ENCODE peak calls at places on chromosomes 13 and 19, in seven cellular contexts. One of them, this sample, is unnamed.

GRCh38 chr13:29171244-29171643 is 351.1 kb downstream of the MTUS2 start:
- DNase-seq in Peyer's patch: no peak
- DNase-seq in H1: no peak
- DNase-seq in HepG2: no peak
- DNase-seq in adrenal gland: no peak
- DNase-seq in ovary: no peak
- DNase-seq in A549: no peak
- DNase-seq in this sample: no peak

GRCh38 chr19:12967907-12968306 is 1.5 kb upstream of the DAND5 start:
- DNase-seq in ovary: no peak
- DNase-seq in H1: no peak
- DNase-seq in HepG2: no peak
- DNase-seq in adrenal gland: no peak
- DNase-seq in A549: no peak
- DNase-seq in Peyer's patch: no peak
- DNase-seq in this sample: no peak

GRCh38 chr13:40665754-40666057 is 735 bp downstream of the FOXO1 start:
- DNase-seq in A549: no peak
- DNase-seq in ovary: no peak
- DNase-seq in HepG2: no peak
- DNase-seq in H1: no peak
- DNase-seq in Peyer's patch: no peak
- DNase-seq in adrenal gland: no peak
- DNase-seq in this sample: no peak

GRCh38 chr13:25059166-25059565 is 36.8 kb upstream of the PABPC3 start:
- DNase-seq in ovary: no peak
- DNase-seq in HepG2: no peak
- DNase-seq in A549: no peak
- DNase-seq in H1: no peak
- DNase-seq in Peyer's patch: no peak
- DNase-seq in adrenal gland: no peak
- DNase-seq in this sample: no peak

GRCh38 chr13:113365551-113365971 is 1.6 kb upstream of the GRTP1 start:
- DNase-seq in Peyer's patch: no peak
- DNase-seq in H1: peak; percentile 52
- DNase-seq in adrenal gland: no peak
- DNase-seq in A549: no peak
- DNase-seq in HepG2: no peak
- DNase-seq in ovary: no peak
- DNase-seq in this sample: no peak

GRCh38 chr19:45682908-45683307 is 8.8 kb downstream of the SNRPD2 start:
- DNase-seq in HepG2: no peak
- DNase-seq in adrenal gland: no peak
- DNase-seq in ovary: no peak
- DNase-seq in A549: no peak
- DNase-seq in H1: no peak
- DNase-seq in Peyer's patch: no peak
- DNase-seq in this sample: no peak

GRCh38 chr19:30649934-30650614 is 277.9 kb downstream of the ZNF536 start:
- DNase-seq in Peyer's patch: no peak
- DNase-seq in adrenal gland: peak; percentile 61
- DNase-seq in ovary: no peak
- DNase-seq in HepG2: peak; percentile 57
- DNase-seq in A549: peak; percentile 72
- DNase-seq in H1: peak; percentile 54
- DNase-seq in this sample: no peak

GRCh38 chr13:99162543-99162942 is 38.1 kb upstream of the UBAC2 start:
- DNase-seq in ovary: no peak
- DNase-seq in HepG2: no peak
- DNase-seq in Peyer's patch: no peak
- DNase-seq in A549: no peak
- DNase-seq in adrenal gland: no peak
- DNase-seq in H1: no peak
- DNase-seq in this sample: no peak

GRCh38 chr13:41700790-41701310 is 243.5 kb downstream of the RGCC start:
- DNase-seq in Peyer's patch: no peak
- DNase-seq in HepG2: no peak
- DNase-seq in adrenal gland: peak; percentile 54
- DNase-seq in ovary: no peak
- DNase-seq in H1: no peak
- DNase-seq in A549: peak; percentile 24
- DNase-seq in this sample: peak; percentile 17

GRCh38 chr13:97630725-97631124 is 196.8 kb downstream of the RAP2A start:
- DNase-seq in ovary: no peak
- DNase-seq in A549: no peak
- DNase-seq in adrenal gland: no peak
- DNase-seq in Peyer's patch: no peak
- DNase-seq in H1: no peak
- DNase-seq in HepG2: no peak
- DNase-seq in this sample: no peak

GRCh38 chr13:49539313-49539712 is 43.6 kb downstream of the PHF11 start:
- DNase-seq in A549: no peak
- DNase-seq in ovary: no peak
- DNase-seq in adrenal gland: no peak
- DNase-seq in Peyer's patch: no peak
- DNase-seq in HepG2: no peak
- DNase-seq in H1: no peak
- DNase-seq in this sample: peak; percentile 60

GRCh38 chr19:31562916-31563626 is 213.8 kb upstream of the TSHZ3 start:
- DNase-seq in H1: no peak
- DNase-seq in HepG2: no peak
- DNase-seq in Peyer's patch: no peak
- DNase-seq in adrenal gland: no peak
- DNase-seq in A549: no peak
- DNase-seq in ovary: no peak
- DNase-seq in this sample: no peak

GRCh38 chr13:27001705-27002104 is 169.9 kb downstream of the USP12 start:
- DNase-seq in ovary: no peak
- DNase-seq in adrenal gland: no peak
- DNase-seq in H1: no peak
- DNase-seq in Peyer's patch: peak; percentile 42
- DNase-seq in A549: no peak
- DNase-seq in HepG2: no peak
- DNase-seq in this sample: no peak

GRCh38 chr13:30049692-30050091 is 199.3 kb upstream of the UBL3 start:
- DNase-seq in A549: no peak
- DNase-seq in H1: no peak
- DNase-seq in Peyer's patch: no peak
- DNase-seq in HepG2: no peak
- DNase-seq in ovary: no peak
- DNase-seq in adrenal gland: no peak
- DNase-seq in this sample: no peak

GRCh38 chr13:112464720-112465119 is 88.6 kb downstream of the SPACA7 start:
- DNase-seq in Peyer's patch: no peak
- DNase-seq in adrenal gland: no peak
- DNase-seq in ovary: no peak
- DNase-seq in A549: no peak
- DNase-seq in H1: peak; percentile 30
- DNase-seq in HepG2: no peak
- DNase-seq in this sample: no peak

GRCh38 chr13:39052944-39053343 is 14.7 kb downstream of the NHLRC3 start:
- DNase-seq in ovary: no peak
- DNase-seq in A549: no peak
- DNase-seq in H1: no peak
- DNase-seq in adrenal gland: no peak
- DNase-seq in HepG2: no peak
- DNase-seq in Peyer's patch: no peak
- DNase-seq in this sample: no peak

GRCh38 chr19:49812997-49813861 is at the start of gene FUZ:
- DNase-seq in HepG2: no peak
- DNase-seq in Peyer's patch: peak; percentile 92
- DNase-seq in A549: peak; percentile 100
- DNase-seq in ovary: peak; percentile 94
- DNase-seq in adrenal gland: peak; percentile 99
- DNase-seq in H1: peak; percentile 89
- DNase-seq in this sample: peak; percentile 93
- TF ChIP-seq POLR2A in HepG2: no peak
- TF ChIP-seq POLR2A in Peyer's patch: no peak
- TF ChIP-seq POLR2A in A549: peak; percentile 35
- TF ChIP-seq POLR2A in ovary: peak; percentile 41
- TF ChIP-seq POLR2A in adrenal gland: no peak
- TF ChIP-seq POLR2A in H1: peak; percentile 70
- TF ChIP-seq POLR2A in this sample: peak; percentile 6

DNA sequence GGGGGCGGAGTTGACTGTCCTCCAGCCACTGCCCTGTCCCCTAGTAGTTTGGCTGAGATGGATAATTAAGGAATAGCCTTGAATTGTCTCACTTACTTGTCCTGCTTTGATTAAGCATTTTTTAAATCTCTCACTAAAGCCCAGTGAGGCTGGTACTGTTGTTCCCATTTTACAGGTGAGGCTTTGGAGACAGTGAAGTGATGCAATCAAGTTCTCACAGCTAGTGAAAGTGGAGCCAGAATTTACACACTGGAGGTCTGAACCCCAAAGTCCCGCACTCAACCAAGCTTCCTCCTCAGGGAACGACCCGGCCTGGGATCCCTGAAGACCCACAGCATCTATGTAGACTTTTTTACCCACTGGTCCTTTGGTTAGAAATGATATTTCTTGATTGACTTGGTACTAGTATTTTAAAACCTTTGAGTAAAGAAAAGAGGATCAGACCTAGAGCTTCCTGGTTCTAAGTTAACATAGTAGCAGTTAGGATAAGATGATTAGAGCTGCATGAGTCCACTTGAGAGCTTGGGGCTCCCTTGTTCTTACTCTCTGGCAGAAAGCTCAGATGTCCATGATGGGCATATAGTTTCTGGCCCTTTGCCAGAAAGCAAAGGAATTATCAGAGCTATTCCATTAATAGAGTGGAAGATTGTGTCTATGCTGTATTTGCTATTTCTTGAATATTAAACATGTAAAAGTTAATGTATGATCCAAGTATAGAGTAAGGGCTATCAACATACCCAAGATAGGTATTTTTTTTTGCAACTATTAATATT is 154.3 kb downstream of the LMO7 start:
- DNase-seq in ovary: no peak
- DNase-seq in HepG2: no peak
- DNase-seq in adrenal gland: no peak
- DNase-seq in Peyer's patch: no peak
- DNase-seq in H1: no peak
- DNase-seq in A549: no peak
- DNase-seq in this sample: no peak
- H3K4me1 ChIP-seq in ovary: peaks cover 18% of the 10 kb centered on the region
- H3K4me1 ChIP-seq in HepG2: peaks cover 82% of the 10 kb centered on the region
- H3K4me1 ChIP-seq in adrenal gland: no peaks in the 10 kb centered on the region
- H3K4me1 ChIP-seq in Peyer's patch: no peaks in the 10 kb centered on the region
- H3K4me1 ChIP-seq in H1: no peaks in the 10 kb centered on the region
- H3K4me1 ChIP-seq in A549: peaks cover 74% of the 10 kb centered on the region
- H3K4me1 ChIP-seq in this sample: no peaks in the 10 kb centered on the region

GRCh38 chr19:23762548-23762883 is 3.8 kb upstream of the ZNF681 start:
- DNase-seq in HepG2: no peak
- DNase-seq in adrenal gland: no peak
- DNase-seq in ovary: no peak
- DNase-seq in Peyer's patch: no peak
- DNase-seq in H1: peak; percentile 30
- DNase-seq in A549: no peak
- DNase-seq in this sample: no peak

GRCh38 chr19:23762884-23763711 is 4.4 kb upstream of the ZNF681 start:
- DNase-seq in adrenal gland: peak; percentile 93
- DNase-seq in A549: no peak
- DNase-seq in HepG2: no peak
- DNase-seq in H1: peak; percentile 86
- DNase-seq in Peyer's patch: peak; percentile 82
- DNase-seq in ovary: peak; percentile 80
- DNase-seq in this sample: peak; percentile 86

GRCh38 chr19:23758187-23759074 is at the start of gene ZNF681:
- DNase-seq in H1: peak; percentile 57
- DNase-seq in ovary: peak; percentile 83
- DNase-seq in A549: peak; percentile 21
- DNase-seq in Peyer's patch: peak; percentile 78
- DNase-seq in adrenal gland: peak; percentile 95
- DNase-seq in HepG2: no peak
- DNase-seq in this sample: peak; percentile 85
- TF ChIP-seq POLR2A in H1: peak; percentile 81
- TF ChIP-seq POLR2A in ovary: no peak
- TF ChIP-seq POLR2A in A549: no peak
- TF ChIP-seq POLR2A in Peyer's patch: peak; percentile 27
- TF ChIP-seq POLR2A in adrenal gland: peak; percentile 40
- TF ChIP-seq POLR2A in HepG2: no peak
- TF ChIP-seq POLR2A in this sample: peak; percentile 27

GRCh38 chr19:16598848-16599247 is 26.6 kb upstream of the SLC35E1 start:
- DNase-seq in adrenal gland: no peak
- DNase-seq in ovary: no peak
- DNase-seq in Peyer's patch: no peak
- DNase-seq in HepG2: no peak
- DNase-seq in A549: no peak
- DNase-seq in H1: no peak
- DNase-seq in this sample: no peak

GRCh38 chr19:16594131-16594586 is 21.9 kb upstream of the SLC35E1 start:
- DNase-seq in Peyer's patch: no peak
- DNase-seq in ovary: no peak
- DNase-seq in adrenal gland: no peak
- DNase-seq in A549: no peak
- DNase-seq in H1: no peak
- DNase-seq in HepG2: no peak
- DNase-seq in this sample: no peak

GRCh38 chr19:16594681-16595091 is 22.5 kb upstream of the SLC35E1 start:
- DNase-seq in H1: no peak
- DNase-seq in Peyer's patch: no peak
- DNase-seq in A549: no peak
- DNase-seq in HepG2: no peak
- DNase-seq in ovary: no peak
- DNase-seq in adrenal gland: no peak
- DNase-seq in this sample: no peak

GRCh38 chr19:16595097-16595496 is 22.9 kb upstream of the SLC35E1 start:
- DNase-seq in Peyer's patch: no peak
- DNase-seq in A549: no peak
- DNase-seq in adrenal gland: no peak
- DNase-seq in H1: no peak
- DNase-seq in ovary: no peak
- DNase-seq in HepG2: no peak
- DNase-seq in this sample: no peak

GRCh38 chr19:16596399-16596798 is 24.2 kb upstream of the SLC35E1 start:
- DNase-seq in A549: no peak
- DNase-seq in H1: no peak
- DNase-seq in Peyer's patch: no peak
- DNase-seq in adrenal gland: no peak
- DNase-seq in HepG2: no peak
- DNase-seq in ovary: no peak
- DNase-seq in this sample: no peak
- H3K4me1 ChIP-seq in A549: peaks cover 6% of the 10 kb centered on the region
- H3K4me1 ChIP-seq in H1: peaks cover 12% of the 10 kb centered on the region
- H3K4me1 ChIP-seq in Peyer's patch: peaks cover 40% of the 10 kb centered on the region
- H3K4me1 ChIP-seq in adrenal gland: peaks cover 19% of the 10 kb centered on the region
- H3K4me1 ChIP-seq in HepG2: peaks cover 34% of the 10 kb centered on the region
- H3K4me1 ChIP-seq in ovary: peaks cover 13% of the 10 kb centered on the region
- H3K4me1 ChIP-seq in this sample: no peaks in the 10 kb centered on the region

This sample was measured in uterus.